ENCODE peak calls at places on chromosome 20, in eight cellular contexts. One of them, this sample, is unnamed.
A peak's percentile ranks its signal among the peaks of the same experiment; 100 is the strongest.

GRCh38 chr20:51388227-51388626 is 154.3 kb downstream of the NFATC2 start:
- DNase-seq in fibroblast of the aortic adventitia: peak; percentile 20
- DNase-seq in amniotic stem cell: no peak
- DNase-seq in NCI-H2107: no peak
- DNase-seq in B cell: no peak
- DNase-seq in H54: no peak
- DNase-seq in Peyer's patch: no peak
- DNase-seq in substantia nigra: no peak
- DNase-seq in this sample: no peak

GRCh38 chr20:13464702-13465101 is 174.0 kb downstream of the TASP1 start:
- DNase-seq in amniotic stem cell: no peak
- DNase-seq in Peyer's patch: no peak
- DNase-seq in substantia nigra: no peak
- DNase-seq in H54: no peak
- DNase-seq in B cell: no peak
- DNase-seq in fibroblast of the aortic adventitia: no peak
- DNase-seq in NCI-H2107: no peak
- DNase-seq in this sample: no peak

GRCh38 chr20:44746367-44747165 is 901 bp downstream of the KCNK15 start:
- DNase-seq in H54: peak; percentile 49
- DNase-seq in substantia nigra: no peak
- DNase-seq in amniotic stem cell: no peak
- DNase-seq in B cell: no peak
- DNase-seq in fibroblast of the aortic adventitia: no peak
- DNase-seq in NCI-H2107: no peak
- DNase-seq in Peyer's patch: no peak
- DNase-seq in this sample: peak; percentile 95

GRCh38 chr20:48126227-48126740 is 341.0 kb upstream of the SULF2 start:
- DNase-seq in H54: no peak
- DNase-seq in amniotic stem cell: no peak
- DNase-seq in B cell: no peak
- DNase-seq in NCI-H2107: no peak
- DNase-seq in Peyer's patch: no peak
- DNase-seq in fibroblast of the aortic adventitia: no peak
- DNase-seq in substantia nigra: no peak
- DNase-seq in this sample: no peak

GRCh38 chr20:19817017-19817416 is 59.0 kb downstream of the RIN2 start:
- DNase-seq in B cell: no peak
- DNase-seq in fibroblast of the aortic adventitia: peak; percentile 95
- DNase-seq in Peyer's patch: peak; percentile 22
- DNase-seq in substantia nigra: no peak
- DNase-seq in amniotic stem cell: peak; percentile 25
- DNase-seq in NCI-H2107: no peak
- DNase-seq in H54: peak; percentile 24
- DNase-seq in this sample: no peak

GRCh38 chr20:50746138-50746940 is 15.0 kb downstream of the PARD6B start:
- DNase-seq in Peyer's patch: no peak
- DNase-seq in H54: no peak
- DNase-seq in B cell: no peak
- DNase-seq in substantia nigra: no peak
- DNase-seq in NCI-H2107: no peak
- DNase-seq in amniotic stem cell: no peak
- DNase-seq in fibroblast of the aortic adventitia: no peak
- DNase-seq in this sample: peak; percentile 7

GRCh38 chr20:41960166-41960565 is 342.0 kb upstream of the CHD6 start:
- DNase-seq in NCI-H2107: no peak
- DNase-seq in Peyer's patch: no peak
- DNase-seq in amniotic stem cell: no peak
- DNase-seq in substantia nigra: no peak
- DNase-seq in B cell: no peak
- DNase-seq in H54: no peak
- DNase-seq in fibroblast of the aortic adventitia: no peak
- DNase-seq in this sample: no peak

GRCh38 chr20:45206746-45207145 is at the start of gene SEMG1:
- DNase-seq in Peyer's patch: no peak
- DNase-seq in fibroblast of the aortic adventitia: no peak
- DNase-seq in B cell: no peak
- DNase-seq in H54: no peak
- DNase-seq in substantia nigra: no peak
- DNase-seq in amniotic stem cell: no peak
- DNase-seq in NCI-H2107: no peak
- DNase-seq in this sample: no peak

GRCh38 chr20:2750343-2751251 is 49.8 kb downstream of the CPXM1 start:
- DNase-seq in NCI-H2107: no peak
- DNase-seq in substantia nigra: no peak
- DNase-seq in B cell: no peak
- DNase-seq in Peyer's patch: no peak
- DNase-seq in fibroblast of the aortic adventitia: peak; percentile 45
- DNase-seq in H54: no peak
- DNase-seq in amniotic stem cell: no peak
- DNase-seq in this sample: no peak